ENCODE peak calls at places on chromosomes 4 and X, in six cellular contexts. One of them, this sample, is unnamed.

GRCh38 chr4:71230613-71231012 is 108.2 kb upstream of the SLC4A4 start:
- DNase-seq in AG10803: no peak
- DNase-seq in neural progenitor cell: no peak
- DNase-seq in cardiac muscle cell: no peak
- DNase-seq in fibroblast of villous mesenchyme: no peak
- DNase-seq in hepatocyte: no peak
- DNase-seq in this sample: no peak

GRCh38 chr4:112830753-112831386 is 193.9 kb downstream of the LARP7 start:
- DNase-seq in AG10803: no peak
- DNase-seq in neural progenitor cell: no peak
- DNase-seq in cardiac muscle cell: no peak
- DNase-seq in fibroblast of villous mesenchyme: no peak
- DNase-seq in hepatocyte: no peak
- DNase-seq in this sample: no peak

GRCh38 chr4:143618811-143619210 is 81.7 kb downstream of the FREM3 start:
- DNase-seq in AG10803: no peak
- DNase-seq in neural progenitor cell: no peak
- DNase-seq in cardiac muscle cell: no peak
- DNase-seq in fibroblast of villous mesenchyme: peak; percentile 9
- DNase-seq in hepatocyte: no peak
- DNase-seq in this sample: peak; percentile 55

GRCh38 chr4:53558061-53558801 is 33.1 kb downstream of the LNX1 start:
- DNase-seq in AG10803: peak; percentile 87
- DNase-seq in neural progenitor cell: peak; percentile 6
- DNase-seq in cardiac muscle cell: peak; percentile 68
- DNase-seq in fibroblast of villous mesenchyme: no peak
- DNase-seq in hepatocyte: no peak
- DNase-seq in this sample: peak; percentile 75

GRCh38 chr4:8123389-8123788 is 35.2 kb downstream of the ABLIM2 start:
- DNase-seq in AG10803: no peak
- DNase-seq in neural progenitor cell: peak; percentile 33
- DNase-seq in cardiac muscle cell: peak; percentile 29
- DNase-seq in fibroblast of villous mesenchyme: peak; percentile 36
- DNase-seq in hepatocyte: no peak
- DNase-seq in this sample: no peak

GRCh38 chr4:3872834-3873313 is 106.7 kb downstream of the ADRA2C start:
- DNase-seq in AG10803: no peak
- DNase-seq in neural progenitor cell: no peak
- DNase-seq in cardiac muscle cell: no peak
- DNase-seq in fibroblast of villous mesenchyme: no peak
- DNase-seq in hepatocyte: no peak
- DNase-seq in this sample: no peak

GRCh38 chr4:71009796-71010588 is 16.5 kb downstream of the DCK start:
- DNase-seq in AG10803: peak; percentile 51
- DNase-seq in neural progenitor cell: peak; percentile 31
- DNase-seq in cardiac muscle cell: peak; percentile 65
- DNase-seq in fibroblast of villous mesenchyme: peak; percentile 62
- DNase-seq in hepatocyte: peak; percentile 12
- DNase-seq in this sample: peak; percentile 71

GRCh38 chrX:138487866-138488265 is 223.7 kb downstream of the FGF13 start:
- DNase-seq in AG10803: no peak
- DNase-seq in neural progenitor cell: no peak
- DNase-seq in cardiac muscle cell: no peak
- DNase-seq in fibroblast of villous mesenchyme: no peak
- DNase-seq in hepatocyte: no peak
- DNase-seq in this sample: no peak

GRCh38 chr4:164615964-164616363 is 138.0 kb upstream of the SMIM31 start:
- DNase-seq in AG10803: no peak
- DNase-seq in neural progenitor cell: no peak
- DNase-seq in cardiac muscle cell: no peak
- DNase-seq in fibroblast of villous mesenchyme: no peak
- DNase-seq in hepatocyte: no peak
- DNase-seq in this sample: no peak

GRCh38 chr4:164617426-164617825 is 136.5 kb upstream of the SMIM31 start:
- DNase-seq in AG10803: no peak
- DNase-seq in neural progenitor cell: no peak
- DNase-seq in cardiac muscle cell: no peak
- DNase-seq in fibroblast of villous mesenchyme: no peak
- DNase-seq in hepatocyte: no peak
- DNase-seq in this sample: no peak

GRCh38 chr4:164613761-164614277 is 140.1 kb upstream of the SMIM31 start:
- DNase-seq in AG10803: no peak
- DNase-seq in neural progenitor cell: no peak
- DNase-seq in cardiac muscle cell: no peak
- DNase-seq in fibroblast of villous mesenchyme: no peak
- DNase-seq in hepatocyte: peak; percentile 26
- DNase-seq in this sample: no peak

GRCh38 chr4:164616961-164617360 is 137.0 kb upstream of the SMIM31 start:
- DNase-seq in AG10803: no peak
- DNase-seq in neural progenitor cell: no peak
- DNase-seq in cardiac muscle cell: no peak
- DNase-seq in fibroblast of villous mesenchyme: no peak
- DNase-seq in hepatocyte: no peak
- DNase-seq in this sample: no peak

DNA sequence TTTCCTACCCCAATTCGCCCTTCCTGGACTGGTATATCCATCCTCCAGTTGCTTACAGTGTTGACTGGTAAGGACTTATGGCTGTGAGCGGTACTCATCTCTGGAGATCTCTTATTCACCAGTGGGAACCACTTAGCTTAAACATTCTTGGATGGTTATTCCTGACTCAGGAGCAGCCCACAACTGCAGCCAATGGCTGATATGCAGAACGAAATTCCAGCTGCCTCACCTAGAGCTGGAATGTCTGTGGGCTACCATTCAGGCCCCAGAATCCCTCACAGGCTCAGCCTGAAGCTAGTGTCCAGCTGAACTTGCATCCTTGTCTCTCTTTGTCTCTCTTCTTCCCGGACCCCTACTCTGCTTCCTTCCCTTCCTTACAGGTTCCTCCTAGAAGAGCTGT is 138.9 kb upstream of the SMIM31 start:
- DNase-seq in AG10803: no peak
- DNase-seq in neural progenitor cell: no peak
- DNase-seq in cardiac muscle cell: no peak
- DNase-seq in fibroblast of villous mesenchyme: no peak
- DNase-seq in hepatocyte: no peak
- DNase-seq in this sample: no peak
- TF ChIP-seq CTCF in AG10803: no peak
- TF ChIP-seq CTCF in neural progenitor cell: no peak
- TF ChIP-seq CTCF in cardiac muscle cell: no peak
- TF ChIP-seq CTCF in fibroblast of villous mesenchyme: no peak
- TF ChIP-seq CTCF in hepatocyte: no peak
- TF ChIP-seq CTCF in this sample: no peak

GRCh38 chr4:1327526-1328266 is 19.3 kb upstream of the UVSSA start:
- DNase-seq in AG10803: no peak
- DNase-seq in neural progenitor cell: no peak
- DNase-seq in cardiac muscle cell: no peak
- DNase-seq in fibroblast of villous mesenchyme: no peak
- DNase-seq in hepatocyte: no peak
- DNase-seq in this sample: no peak

GRCh38 chr4:1323635-1324442 is 23.2 kb upstream of the UVSSA start:
- DNase-seq in AG10803: peak; percentile 86
- DNase-seq in neural progenitor cell: no peak
- DNase-seq in cardiac muscle cell: peak; percentile 44
- DNase-seq in fibroblast of villous mesenchyme: peak; percentile 46
- DNase-seq in hepatocyte: no peak
- DNase-seq in this sample: peak; percentile 73

GRCh38 chr4:1325176-1325480 is 21.9 kb upstream of the UVSSA start:
- DNase-seq in AG10803: no peak
- DNase-seq in neural progenitor cell: no peak
- DNase-seq in cardiac muscle cell: no peak
- DNase-seq in fibroblast of villous mesenchyme: no peak
- DNase-seq in hepatocyte: no peak
- DNase-seq in this sample: no peak

GRCh38 chr4:1326751-1327525 is 20.1 kb upstream of the UVSSA start:
- DNase-seq in AG10803: no peak
- DNase-seq in neural progenitor cell: no peak
- DNase-seq in cardiac muscle cell: no peak
- DNase-seq in fibroblast of villous mesenchyme: no peak
- DNase-seq in hepatocyte: no peak
- DNase-seq in this sample: no peak

DNA sequence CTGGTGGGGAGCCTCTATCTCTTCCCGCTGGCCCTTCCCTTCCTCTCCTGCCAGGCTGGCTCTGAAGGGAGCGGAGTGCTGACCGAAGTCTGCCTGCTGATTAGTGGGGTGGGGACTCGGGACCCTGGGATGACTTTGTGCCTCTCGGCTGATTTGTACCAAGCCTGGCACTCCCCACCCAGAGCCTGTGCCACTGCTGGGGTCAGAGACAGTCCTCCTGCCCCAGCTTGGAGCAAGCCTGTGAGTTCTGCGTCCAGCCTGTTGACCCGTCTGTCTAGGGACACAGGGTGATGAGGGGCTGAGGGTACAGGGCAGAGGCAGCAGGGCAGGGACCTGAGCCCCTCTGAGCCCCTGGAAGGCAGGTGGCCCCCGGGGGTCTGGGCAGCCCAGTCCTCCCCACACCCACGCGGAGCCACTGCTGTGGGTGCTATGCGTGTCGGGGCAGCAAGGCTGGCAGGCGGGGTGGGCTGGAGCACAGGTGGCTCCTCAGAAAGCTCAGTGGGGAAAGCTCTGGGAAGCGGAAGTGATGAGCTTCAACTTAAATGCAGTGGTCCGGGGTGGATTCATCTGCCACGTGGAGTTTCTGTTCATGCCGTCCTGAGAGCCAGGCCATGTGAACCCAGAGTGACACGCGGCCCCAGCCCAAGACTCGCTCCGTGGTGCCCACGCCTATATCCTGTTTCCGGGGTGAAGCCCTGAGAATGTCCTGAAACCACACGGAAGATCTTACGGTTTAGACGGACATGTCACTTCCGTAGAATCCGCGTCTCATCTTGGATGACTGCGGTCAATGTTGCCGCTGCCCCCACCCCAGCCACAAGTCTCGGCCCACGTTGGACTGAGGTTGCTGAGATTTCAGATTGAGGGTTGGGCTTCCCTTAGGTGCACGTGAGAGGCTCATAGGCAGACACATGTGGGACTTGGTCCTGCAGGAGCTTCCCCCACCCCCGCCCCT is 21.1 kb upstream of the UVSSA start:
- DNase-seq in AG10803: no peak
- DNase-seq in neural progenitor cell: no peak
- DNase-seq in cardiac muscle cell: no peak
- DNase-seq in fibroblast of villous mesenchyme: no peak
- DNase-seq in hepatocyte: no peak
- DNase-seq in this sample: no peak
- H3K4me3 ChIP-seq in AG10803: no peak overlapping the region
- H3K4me3 ChIP-seq in neural progenitor cell: no peak overlapping the region
- H3K4me3 ChIP-seq in cardiac muscle cell: no peak overlapping the region
- H3K4me3 ChIP-seq in fibroblast of villous mesenchyme: no peak overlapping the region
- H3K4me3 ChIP-seq in hepatocyte: no peak overlapping the region
- H3K4me3 ChIP-seq in this sample: no peak overlapping the region

GRCh38 chr4:120406960-120407359 is 340.3 kb upstream of the MAD2L1 start:
- DNase-seq in AG10803: no peak
- DNase-seq in neural progenitor cell: no peak
- DNase-seq in cardiac muscle cell: no peak
- DNase-seq in fibroblast of villous mesenchyme: no peak
- DNase-seq in hepatocyte: no peak
- DNase-seq in this sample: no peak
- TF ChIP-seq CTCF in AG10803: no peak
- TF ChIP-seq CTCF in neural progenitor cell: no peak
- TF ChIP-seq CTCF in cardiac muscle cell: no peak
- TF ChIP-seq CTCF in fibroblast of villous mesenchyme: no peak
- TF ChIP-seq CTCF in hepatocyte: no peak
- TF ChIP-seq CTCF in this sample: no peak

DNA sequence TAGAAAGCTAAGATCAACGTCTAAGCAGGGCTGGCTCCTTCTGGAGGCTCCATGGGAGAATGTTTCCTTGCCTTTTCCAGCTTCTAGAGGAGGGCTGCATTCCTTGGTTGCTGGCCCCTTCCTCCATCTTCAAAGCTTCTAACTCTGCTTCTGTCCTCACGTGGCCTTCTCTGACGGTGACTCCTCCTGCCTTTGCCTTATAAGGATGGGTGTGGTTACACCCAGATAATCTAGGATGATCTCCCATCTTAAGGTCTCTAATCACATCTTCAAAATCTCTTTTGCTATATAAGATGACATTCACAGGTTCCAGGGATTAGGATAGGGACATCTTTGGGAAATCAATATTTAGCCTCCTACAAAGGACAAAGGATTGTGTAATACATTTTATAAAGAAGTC is 1.6 kb downstream of the CCNQ start:
- DNase-seq in AG10803: no peak
- DNase-seq in neural progenitor cell: no peak
- DNase-seq in cardiac muscle cell: no peak
- DNase-seq in fibroblast of villous mesenchyme: no peak
- DNase-seq in hepatocyte: no peak
- DNase-seq in this sample: no peak
- H3K4me3 ChIP-seq in AG10803: no peak overlapping the region
- H3K4me3 ChIP-seq in neural progenitor cell: no peak overlapping the region
- H3K4me3 ChIP-seq in cardiac muscle cell: no peak overlapping the region
- H3K4me3 ChIP-seq in fibroblast of villous mesenchyme: no peak overlapping the region
- H3K4me3 ChIP-seq in hepatocyte: no peak overlapping the region
- H3K4me3 ChIP-seq in this sample: no peak overlapping the region

GRCh38 chr4:173281420-173282333 is 52.5 kb downstream of the HMGB2 start:
- DNase-seq in AG10803: no peak
- DNase-seq in neural progenitor cell: no peak
- DNase-seq in cardiac muscle cell: peak; percentile 21
- DNase-seq in fibroblast of villous mesenchyme: no peak
- DNase-seq in hepatocyte: no peak
- DNase-seq in this sample: no peak

GRCh38 chr4:173284463-173284862 is 49.7 kb downstream of the HMGB2 start:
- DNase-seq in AG10803: no peak
- DNase-seq in neural progenitor cell: no peak
- DNase-seq in cardiac muscle cell: no peak
- DNase-seq in fibroblast of villous mesenchyme: no peak
- DNase-seq in hepatocyte: no peak
- DNase-seq in this sample: no peak

GRCh38 chr4:173275150-173275549 is 59.0 kb downstream of the HMGB2 start:
- DNase-seq in AG10803: no peak
- DNase-seq in neural progenitor cell: no peak
- DNase-seq in cardiac muscle cell: no peak
- DNase-seq in fibroblast of villous mesenchyme: no peak
- DNase-seq in hepatocyte: no peak
- DNase-seq in this sample: no peak

GRCh38 chr4:173277340-173277739 is 56.8 kb downstream of the HMGB2 start:
- DNase-seq in AG10803: no peak
- DNase-seq in neural progenitor cell: no peak
- DNase-seq in cardiac muscle cell: no peak
- DNase-seq in fibroblast of villous mesenchyme: no peak
- DNase-seq in hepatocyte: no peak
- DNase-seq in this sample: no peak

DNA sequence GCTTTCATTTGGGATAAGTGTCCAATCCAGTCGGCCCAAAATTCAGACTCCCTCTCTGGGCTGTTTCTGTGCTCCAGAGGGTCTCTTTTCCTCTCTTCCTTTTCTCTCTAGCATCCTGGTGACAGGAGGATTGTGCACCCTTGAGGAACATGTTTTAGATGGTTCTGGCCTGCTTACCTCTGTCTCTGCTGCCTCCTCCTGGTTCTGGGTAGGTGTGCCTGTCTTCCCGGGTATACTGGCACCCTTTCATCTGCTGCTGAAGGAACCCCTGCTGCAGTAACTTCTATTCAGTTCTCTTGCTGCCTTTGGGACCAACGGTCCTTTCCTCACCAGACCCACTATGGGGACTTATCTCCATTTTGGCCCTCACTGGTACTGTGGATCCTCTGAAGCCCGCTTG is 53.2 kb downstream of the HMGB2 start:
- DNase-seq in AG10803: no peak
- DNase-seq in neural progenitor cell: no peak
- DNase-seq in cardiac muscle cell: no peak
- DNase-seq in fibroblast of villous mesenchyme: no peak
- DNase-seq in hepatocyte: no peak
- DNase-seq in this sample: no peak
- TF ChIP-seq CTCF in AG10803: no peak
- TF ChIP-seq CTCF in neural progenitor cell: no peak
- TF ChIP-seq CTCF in cardiac muscle cell: no peak
- TF ChIP-seq CTCF in fibroblast of villous mesenchyme: no peak
- TF ChIP-seq CTCF in hepatocyte: no peak
- TF ChIP-seq CTCF in this sample: no peak